ENCODE peak calls at places on chromosomes 1 and 21, in five cellular contexts. K, C, N, G and H are unnamed samples.

GRCh38 chr1:3584915-3585314 is 26.4 kb downstream of the MEGF6 start:
- DNase-seq in K (no peak), C (no peak), N (no peak), G (no peak), H (no peak)

GRCh38 chr1:156126043-156126700 is 11.7 kb downstream of the LMNA start:
- DNase-seq in K (peak), C (peak), N (no peak), G (peak), H (peak)

GRCh38 chr1:84876353-84876752 is 16.7 kb downstream of the LPAR3 start:
- DNase-seq in K (no peak), C (no peak), N (no peak), G (no peak), H (no peak)

GRCh38 chr1:212152308-212152693 is 116.8 kb downstream of the DTL start:
- DNase-seq in K (no peak), C (no peak), N (no peak), G (no peak), H (no peak)

GRCh38 chr1:209769171-209769904 is 13.5 kb downstream of the TRAF3IP3 start:
- DNase-seq in K (peak), C (no peak), N (peak), G (peak), H (no peak)

GRCh38 chr1:232581932-232582331 is 48.0 kb downstream of the SIPA1L2 start:
- DNase-seq in K (no peak), C (no peak), N (no peak), G (no peak), H (no peak)

GRCh38 chr1:147478556-147478955 is 62.7 kb upstream of the BCL9 start:
- DNase-seq in K (no peak), C (no peak), N (no peak), G (no peak), H (no peak)

GRCh38 chr1:37096523-37096922 is 62.2 kb upstream of the GRIK3 start:
- DNase-seq in K (no peak), C (no peak), N (no peak), G (no peak), H (no peak)

GRCh38 chr1:9822897-9823692 is 670 bp downstream of the CLSTN1 start:
- DNase-seq in K (no peak), C (no peak), N (no peak), G (peak), H (no peak)

GRCh38 chr1:109198745-109199144 is 15.0 kb upstream of the SARS1 start:
- DNase-seq in K (no peak), C (no peak), N (no peak), G (no peak), H (no peak)

GRCh38 chr1:180627411-180627810 is 4.4 kb upstream of the XPR1 start:
- DNase-seq in K (no peak), C (no peak), N (no peak), G (no peak), H (no peak)

GRCh38 chr1:199705825-199706224 is 321.7 kb upstream of the NR5A2 start:
- DNase-seq in K (no peak), C (no peak), N (no peak), G (no peak), H (no peak)

GRCh38 chr21:15445327-15445726 is 284.5 kb upstream of the USP25 start:
- DNase-seq in K (no peak), C (no peak), N (peak), G (no peak), H (no peak)

GRCh38 chr1:182444497-182444896 is 5.4 kb upstream of the RGSL1 start:
- DNase-seq in K (no peak), C (no peak), N (no peak), G (no peak), H (no peak)

GRCh38 chr1:172843444-172843843 is 184.5 kb downstream of the FASLG start:
- DNase-seq in K (no peak), C (no peak), N (no peak), G (no peak), H (no peak)

GRCh38 chr1:199660071-199660470 is 367.4 kb upstream of the NR5A2 start:
- DNase-seq in K (no peak), C (no peak), N (no peak), G (no peak), H (no peak)

GRCh38 chr21:28283652-28284490 is 708.8 kb downstream of the LTN1 start:
- DNase-seq in K (no peak), C (no peak), N (no peak), G (no peak), H (no peak)

GRCh38 chr21:44736291-44737004 is 25.1 kb upstream of the TSPEAR start:
- DNase-seq in K (no peak), C (peak), N (no peak), G (no peak), H (no peak)

GRCh38 chr1:110565565-110565964 is 40.6 kb downstream of the KCNA2 start:
- DNase-seq in K (no peak), C (no peak), N (no peak), G (no peak), H (no peak)

GRCh38 chr1:40182956-40183710 is 21.9 kb downstream of the RLF start:
- DNase-seq in K (no peak), C (no peak), N (no peak), G (no peak), H (no peak)

GRCh38 chr1:153238536-153238935 is 21.0 kb upstream of the LORICRIN start:
- DNase-seq in K (no peak), C (no peak), N (no peak), G (no peak), H (no peak)

GRCh38 chr1:116299248-116299647 is 73.8 kb upstream of the ATP1A1 start:
- DNase-seq in K (no peak), C (no peak), N (no peak), G (no peak), H (no peak)

GRCh38 chr21:15094706-15095105 is 29.9 kb upstream of the NRIP1 start:
- DNase-seq in K (no peak), C (no peak), N (no peak), G (no peak), H (no peak)

GRCh38 chr21:39849014-39849655 is 18.1 kb upstream of the PCP4 start:
- DNase-seq in K (no peak), C (no peak), N (no peak), G (no peak), H (no peak)

GRCh38 chr1:226657788-226658537 is 81.1 kb downstream of the ITPKB start:
- DNase-seq in K (no peak), C (peak), N (no peak), G (no peak), H (no peak)

GRCh38 chr1:17194981-17195528 is 9.9 kb upstream of the PADI1 start:
- DNase-seq in K (no peak), C (no peak), N (no peak), G (no peak), H (no peak)

DNA sequence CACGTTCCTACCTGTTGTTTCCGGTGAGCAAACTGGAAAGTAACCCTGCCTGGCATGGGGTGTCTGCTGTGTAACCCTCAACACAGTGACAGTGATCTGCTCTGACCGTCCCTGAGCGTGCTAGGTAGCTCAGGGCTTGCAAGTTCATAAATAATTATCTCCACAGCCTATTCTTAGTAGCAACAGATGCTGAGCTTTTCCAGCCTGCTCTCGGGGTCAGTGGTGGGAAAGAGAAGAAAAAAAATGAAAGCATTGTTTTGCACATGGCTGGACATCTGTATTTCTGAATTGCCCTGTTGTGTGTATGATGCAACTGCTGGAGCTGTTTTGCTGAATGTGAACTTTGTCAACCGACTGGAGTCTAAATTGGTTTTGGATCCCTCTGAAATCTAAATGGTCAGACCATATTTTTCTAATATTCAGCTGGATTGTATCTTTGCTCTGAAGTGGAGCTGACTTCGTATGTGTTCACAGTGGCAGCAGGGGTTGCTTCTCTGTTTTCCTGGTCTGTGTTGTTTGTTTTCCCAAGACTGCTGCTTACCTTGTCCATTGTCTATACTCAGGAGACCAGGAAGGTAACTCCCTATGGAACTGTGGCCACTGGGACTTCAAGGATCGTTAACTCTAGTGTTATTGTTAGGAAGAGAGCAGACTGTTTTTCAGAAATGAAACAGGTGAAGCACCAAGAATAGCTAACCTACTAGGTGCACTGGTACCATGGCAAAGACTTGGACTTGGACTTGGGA is 27.0 kb downstream of the TGFB2 start:
- DNase-seq in K (no peak), C (no peak), N (no peak), G (peak), H (no peak)
- TF ChIP-seq EP300 in K (no peak), C (no peak), N (no peak), G (no peak), H (no peak)

DNA sequence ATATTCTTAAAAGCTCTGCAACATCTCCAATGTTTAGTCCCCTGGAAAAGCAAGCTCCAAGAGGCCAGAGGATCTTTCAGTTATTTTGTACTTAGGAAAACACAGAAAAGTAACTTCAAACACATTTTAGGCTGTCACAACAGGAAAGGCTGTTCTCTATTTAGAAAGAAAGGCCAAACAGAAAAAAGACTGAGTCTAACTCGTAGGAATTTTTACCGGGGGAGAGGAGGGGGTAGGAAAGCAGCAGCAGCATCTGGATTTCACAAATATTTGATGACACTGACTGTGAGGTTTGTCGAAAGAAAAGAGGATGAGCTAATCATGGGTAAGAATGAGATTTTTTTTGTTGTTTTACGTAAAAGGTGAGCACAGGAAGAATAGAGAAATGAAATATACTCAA is 107.1 kb downstream of the EIF4G3 start:
- DNase-seq in K (no peak), C (no peak), N (no peak), G (no peak), H (no peak)
- H3K27ac ChIP-seq in K (no peak), C (no peak), N (no peak), G (no peak), H (no peak)

GRCh38 chr1:8146257-8146855 is 120.2 kb upstream of the ERRFI1 start:
- DNase-seq in K (no peak), C (no peak), N (no peak), G (no peak), H (no peak)

GRCh38 chr1:8139941-8140340 is 113.8 kb upstream of the ERRFI1 start:
- DNase-seq in K (no peak), C (no peak), N (no peak), G (no peak), H (no peak)

GRCh38 chr1:8144318-8144717 is 118.2 kb upstream of the ERRFI1 start:
- DNase-seq in K (no peak), C (no peak), N (no peak), G (peak), H (no peak)

GRCh38 chr1:8145525-8145924 is 119.4 kb upstream of the ERRFI1 start:
- DNase-seq in K (no peak), C (no peak), N (no peak), G (no peak), H (no peak)

GRCh38 chr1:8142955-8143629 is 117.0 kb upstream of the ERRFI1 start:
- DNase-seq in K (no peak), C (no peak), N (no peak), G (no peak), H (no peak)
- TF ChIP-seq EP300 in K (no peak), C (no peak), N (no peak), G (no peak), H (no peak)

GRCh38 chr1:112328600-112328999 is 67.4 kb upstream of the CTTNBP2NL start:
- DNase-seq in K (no peak), C (no peak), N (no peak), G (no peak), H (no peak)

GRCh38 chr1:112335351-112335750 is 60.7 kb upstream of the CTTNBP2NL start:
- DNase-seq in K (no peak), C (no peak), N (no peak), G (no peak), H (no peak)

GRCh38 chr1:112337028-112337531 is 58.9 kb upstream of the CTTNBP2NL start:
- DNase-seq in K (no peak), C (peak), N (no peak), G (no peak), H (peak)

GRCh38 chr1:112332751-112333150 is 63.3 kb upstream of the CTTNBP2NL start:
- DNase-seq in K (no peak), C (no peak), N (no peak), G (no peak), H (no peak)
- H3K27ac ChIP-seq in K (no peak), C (no peak), N (no peak), G (no peak), H (no peak)

DNA sequence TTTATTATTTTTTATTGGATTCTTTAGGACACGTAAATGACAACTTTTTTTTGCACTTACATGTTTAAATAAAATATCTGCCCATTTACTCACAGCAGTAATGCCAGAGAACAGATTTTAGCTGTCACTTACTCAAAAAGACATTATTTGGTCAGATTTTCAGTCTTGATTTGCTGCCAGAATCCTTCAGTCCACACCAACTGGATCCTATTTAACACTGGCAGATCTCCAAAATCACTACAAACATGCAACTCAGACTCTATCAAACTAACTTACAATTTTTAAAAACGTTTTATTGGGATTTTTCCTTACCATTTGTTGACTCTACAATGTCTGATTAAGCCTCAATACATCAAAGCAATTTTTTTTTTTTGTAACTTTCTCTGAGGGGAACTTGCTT is 11.1 kb downstream of the ATP6V1G3 start:
- DNase-seq in K (no peak), C (no peak), N (no peak), G (no peak), H (no peak)
- TF ChIP-seq EP300 in K (no peak), C (no peak), N (no peak), G (no peak), H (no peak)